ENCODE peak calls at places on chromosome 14, in five cellular contexts. One of them, this sample, is unnamed.

GRCh38 chr14:21894003-21894897 is 220.6 kb upstream of the OR4E1 start:
- DNase-seq in HuH-7: no peak
- DNase-seq in left ventricle myocardium inferior: no peak
- DNase-seq in NCI-H1436: no peak
- DNase-seq in nephron progenitor cell: peak
- DNase-seq in this sample: no peak

GRCh38 chr14:55221186-55221585 is 29.8 kb upstream of the DLGAP5 start:
- DNase-seq in HuH-7: no peak
- DNase-seq in left ventricle myocardium inferior: no peak
- DNase-seq in NCI-H1436: no peak
- DNase-seq in nephron progenitor cell: no peak
- DNase-seq in this sample: no peak

GRCh38 chr14:38206689-38207088 is 1.0 kb upstream of the SSTR1 start:
- DNase-seq in HuH-7: no peak
- DNase-seq in left ventricle myocardium inferior: no peak
- DNase-seq in NCI-H1436: no peak
- DNase-seq in nephron progenitor cell: no peak
- DNase-seq in this sample: no peak

GRCh38 chr14:88503754-88504406 is 50.9 kb downstream of the PTPN21 start:
- DNase-seq in HuH-7: no peak
- DNase-seq in left ventricle myocardium inferior: no peak
- DNase-seq in NCI-H1436: no peak
- DNase-seq in nephron progenitor cell: no peak
- DNase-seq in this sample: no peak

GRCh38 chr14:103703433-103704385 is 11.5 kb downstream of the XRCC3 start:
- DNase-seq in HuH-7: no peak
- DNase-seq in left ventricle myocardium inferior: no peak
- DNase-seq in NCI-H1436: no peak
- DNase-seq in nephron progenitor cell: no peak
- DNase-seq in this sample: no peak

GRCh38 chr14:29458547-29458946 is 469.1 kb downstream of the PRKD1 start:
- DNase-seq in HuH-7: no peak
- DNase-seq in left ventricle myocardium inferior: no peak
- DNase-seq in NCI-H1436: peak
- DNase-seq in nephron progenitor cell: no peak
- DNase-seq in this sample: no peak

GRCh38 chr14:31926652-31927347 is 150.3 kb upstream of the ARHGAP5 start:
- DNase-seq in HuH-7: no peak
- DNase-seq in left ventricle myocardium inferior: peak
- DNase-seq in NCI-H1436: no peak
- DNase-seq in nephron progenitor cell: no peak
- DNase-seq in this sample: no peak

GRCh38 chr14:39102265-39102968 is 618 bp downstream of the SEC23A start:
- DNase-seq in HuH-7: peak
- DNase-seq in left ventricle myocardium inferior: peak
- DNase-seq in NCI-H1436: no peak
- DNase-seq in nephron progenitor cell: no peak
- DNase-seq in this sample: no peak

GRCh38 chr14:104788533-104788818 is 7.1 kb downstream of the AKT1 start:
- DNase-seq in HuH-7: no peak
- DNase-seq in left ventricle myocardium inferior: no peak
- DNase-seq in NCI-H1436: no peak
- DNase-seq in nephron progenitor cell: no peak
- DNase-seq in this sample: no peak

GRCh38 chr14:68444449-68445168 is 348.3 kb downstream of the ZFP36L1 start:
- DNase-seq in HuH-7: no peak
- DNase-seq in left ventricle myocardium inferior: peak
- DNase-seq in NCI-H1436: no peak
- DNase-seq in nephron progenitor cell: no peak
- DNase-seq in this sample: no peak

GRCh38 chr14:38992067-38992835 is 110.8 kb downstream of the SEC23A start:
- DNase-seq in HuH-7: no peak
- DNase-seq in left ventricle myocardium inferior: no peak
- DNase-seq in NCI-H1436: no peak
- DNase-seq in nephron progenitor cell: no peak
- DNase-seq in this sample: no peak

GRCh38 chr14:57390806-57391562 is 598 bp downstream of the NAA30 start:
- DNase-seq in HuH-7: peak
- DNase-seq in left ventricle myocardium inferior: peak
- DNase-seq in NCI-H1436: no peak
- DNase-seq in nephron progenitor cell: peak
- DNase-seq in this sample: peak

GRCh38 chr14:60184597-60185555 is 19.7 kb upstream of the DHRS7 start:
- DNase-seq in HuH-7: no peak
- DNase-seq in left ventricle myocardium inferior: no peak
- DNase-seq in NCI-H1436: no peak
- DNase-seq in nephron progenitor cell: no peak
- DNase-seq in this sample: no peak

GRCh38 chr14:20578784-20579502 is 8.9 kb downstream of the RNASE11 start:
- DNase-seq in HuH-7: no peak
- DNase-seq in left ventricle myocardium inferior: no peak
- DNase-seq in NCI-H1436: no peak
- DNase-seq in nephron progenitor cell: no peak
- DNase-seq in this sample: no peak

GRCh38 chr14:73472182-73473114 is 14.1 kb upstream of the NUMB start:
- DNase-seq in HuH-7: peak
- DNase-seq in left ventricle myocardium inferior: no peak
- DNase-seq in NCI-H1436: peak
- DNase-seq in nephron progenitor cell: peak
- DNase-seq in this sample: no peak

GRCh38 chr14:95562892-95563685 is 28.2 kb downstream of the GLRX5 start:
- DNase-seq in HuH-7: no peak
- DNase-seq in left ventricle myocardium inferior: no peak
- DNase-seq in NCI-H1436: no peak
- DNase-seq in nephron progenitor cell: no peak
- DNase-seq in this sample: no peak

GRCh38 chr14:40308240-40308639 is 876.0 kb upstream of the FBXO33 start:
- DNase-seq in HuH-7: no peak
- DNase-seq in left ventricle myocardium inferior: no peak
- DNase-seq in NCI-H1436: no peak
- DNase-seq in nephron progenitor cell: no peak
- DNase-seq in this sample: no peak

GRCh38 chr14:56487090-56487667 is 92.4 kb upstream of the TMEM260 start:
- DNase-seq in HuH-7: no peak
- DNase-seq in left ventricle myocardium inferior: no peak
- DNase-seq in NCI-H1436: no peak
- DNase-seq in nephron progenitor cell: no peak
- DNase-seq in this sample: no peak

GRCh38 chr14:77088219-77088618 is 9.8 kb upstream of the CIPC start:
- DNase-seq in HuH-7: no peak
- DNase-seq in left ventricle myocardium inferior: no peak
- DNase-seq in NCI-H1436: no peak
- DNase-seq in nephron progenitor cell: no peak
- DNase-seq in this sample: no peak

GRCh38 chr14:104346608-104347007 is 208.2 kb downstream of the KIF26A start:
- DNase-seq in HuH-7: no peak
- DNase-seq in left ventricle myocardium inferior: no peak
- DNase-seq in NCI-H1436: no peak
- DNase-seq in nephron progenitor cell: no peak
- DNase-seq in this sample: no peak

GRCh38 chr14:54509546-54510501 is at the start of gene CGRRF1:
- DNase-seq in HuH-7: peak
- DNase-seq in left ventricle myocardium inferior: peak
- DNase-seq in NCI-H1436: peak
- DNase-seq in nephron progenitor cell: peak
- DNase-seq in this sample: peak

GRCh38 chr14:20614038-20614840 is 23.1 kb upstream of the RNASE12 start:
- DNase-seq in HuH-7: no peak
- DNase-seq in left ventricle myocardium inferior: no peak
- DNase-seq in NCI-H1436: no peak
- DNase-seq in nephron progenitor cell: peak
- DNase-seq in this sample: no peak

GRCh38 chr14:75252254-75252837 is 26.3 kb upstream of the FOS start:
- DNase-seq in HuH-7: no peak
- DNase-seq in left ventricle myocardium inferior: no peak
- DNase-seq in NCI-H1436: no peak
- DNase-seq in nephron progenitor cell: no peak
- DNase-seq in this sample: no peak

GRCh38 chr14:56004807-56005579 is 113.2 kb upstream of the PELI2 start:
- DNase-seq in HuH-7: no peak
- DNase-seq in left ventricle myocardium inferior: no peak
- DNase-seq in NCI-H1436: no peak
- DNase-seq in nephron progenitor cell: no peak
- DNase-seq in this sample: no peak

GRCh38 chr14:105894125-105894977 is 368.0 kb downstream of the TMEM121 start:
- DNase-seq in HuH-7: no peak
- DNase-seq in left ventricle myocardium inferior: peak
- DNase-seq in NCI-H1436: no peak
- DNase-seq in nephron progenitor cell: no peak
- DNase-seq in this sample: no peak

GRCh38 chr14:94966868-94967267 is 190.5 kb downstream of the DICER1 start:
- DNase-seq in HuH-7: no peak
- DNase-seq in left ventricle myocardium inferior: no peak
- DNase-seq in NCI-H1436: no peak
- DNase-seq in nephron progenitor cell: no peak
- DNase-seq in this sample: no peak

GRCh38 chr14:70907996-70908917 is 998 bp downstream of the PCNX1 start:
- DNase-seq in HuH-7: peak
- DNase-seq in left ventricle myocardium inferior: peak
- DNase-seq in NCI-H1436: no peak
- DNase-seq in nephron progenitor cell: peak
- DNase-seq in this sample: peak

GRCh38 chr14:52060080-52060479 is 8.8 kb downstream of the NID2 start:
- DNase-seq in HuH-7: no peak
- DNase-seq in left ventricle myocardium inferior: no peak
- DNase-seq in NCI-H1436: no peak
- DNase-seq in nephron progenitor cell: no peak
- DNase-seq in this sample: no peak

This sample was measured in occipital lobe.